ENCODE peak calls at places on chromosomes 6 and 20, in eight cellular contexts. P, R, C, U, B, F, N and T are unnamed samples.

GRCh38 chr20:4435210-4435609 is 286.5 kb upstream of the PRND start:
- DNase-seq in P (no peak), R (no peak), C (no peak), U (no peak), B (no peak), F (no peak), N (no peak), T (no peak)

GRCh38 chr20:36591854-36592641 is 13.5 kb upstream of the RAB5IF start:
- DNase-seq in P (peak), R (peak), C (peak), U (peak), B (no peak), F (no peak), N (peak), T (peak)

GRCh38 chr6:7249946-7250643 is 62.9 kb downstream of the SSR1 start:
- DNase-seq in P (no peak), R (no peak), C (no peak), U (no peak), B (no peak), F (no peak), N (no peak), T (no peak)

GRCh38 chr20:53901697-53902096 is 168.7 kb downstream of the BCAS1 start:
- DNase-seq in P (no peak), R (no peak), C (no peak), U (no peak), B (no peak), F (no peak), N (no peak), T (no peak)

GRCh38 chr6:157981132-157981394 is 600 bp upstream of the SYNJ2 start:
- DNase-seq in P (no peak), R (no peak), C (no peak), U (no peak), B (no peak), F (no peak), N (no peak), T (no peak)

GRCh38 chr6:134097114-134097707 is 44.8 kb upstream of the SLC2A12 start:
- DNase-seq in P (no peak), R (peak), C (peak), U (peak), B (peak), F (peak), N (peak), T (peak)

GRCh38 chr20:53939554-53940355 is 130.6 kb downstream of the BCAS1 start:
- DNase-seq in P (peak), R (peak), C (peak), U (peak), B (peak), F (no peak), N (peak), T (peak)

GRCh38 chr6:46011241-46012085 is 4.2 kb downstream of the CLIC5 start:
- DNase-seq in P (no peak), R (peak), C (peak), U (no peak), B (peak), F (no peak), N (peak), T (peak)

GRCh38 chr20:39631557-39631956 is 669.4 kb downstream of the DHX35 start:
- DNase-seq in P (no peak), R (peak), C (no peak), U (no peak), B (no peak), F (no peak), N (no peak), T (no peak)

GRCh38 chr20:25136643-25137559 is 55.0 kb upstream of the VSX1 start:
- DNase-seq in P (peak), R (peak), C (no peak), U (peak), B (no peak), F (no peak), N (no peak), T (no peak)

GRCh38 chr6:138692978-138693909 is 80.3 kb upstream of the CCDC28A start:
- DNase-seq in P (no peak), R (peak), C (peak), U (peak), B (peak), F (no peak), N (peak), T (no peak)

GRCh38 chr20:45044084-45044573 is 56.8 kb downstream of the KCNS1 start:
- DNase-seq in P (no peak), R (peak), C (no peak), U (peak), B (peak), F (no peak), N (no peak), T (peak)

GRCh38 chr20:49851234-49851755 is 38.7 kb downstream of the SLC9A8 start:
- DNase-seq in P (peak), R (no peak), C (no peak), U (no peak), B (no peak), F (no peak), N (no peak), T (no peak)

GRCh38 chr6:135230702-135231468 is 49.8 kb downstream of the MYB start:
- DNase-seq in P (no peak), R (no peak), C (no peak), U (no peak), B (no peak), F (no peak), N (no peak), T (no peak)

GRCh38 chr6:135830452-135830851 is 21.0 kb upstream of the PDE7B start:
- DNase-seq in P (no peak), R (peak), C (no peak), U (no peak), B (no peak), F (no peak), N (no peak), T (no peak)

GRCh38 chr6:155432293-155432692 is 23.3 kb downstream of the NOX3 start:
- DNase-seq in P (no peak), R (no peak), C (no peak), U (no peak), B (no peak), F (no peak), N (no peak), T (no peak)

GRCh38 chr6:163731215-163732013 is 316.9 kb downstream of the QKI start:
- DNase-seq in P (no peak), R (no peak), C (no peak), U (no peak), B (no peak), F (no peak), N (no peak), T (no peak)

GRCh38 chr6:140956567-140957306 is 1176.0 kb upstream of the GJE1 start:
- DNase-seq in P (no peak), R (peak), C (no peak), U (peak), B (no peak), F (no peak), N (no peak), T (no peak)

GRCh38 chr6:136962661-136963060 is 40.6 kb downstream of the SLC35D3 start:
- DNase-seq in P (no peak), R (no peak), C (no peak), U (peak), B (no peak), F (no peak), N (no peak), T (no peak)

GRCh38 chr6:36377594-36377993 is 9.9 kb downstream of the ETV7 start:
- DNase-seq in P (no peak), R (no peak), C (no peak), U (no peak), B (no peak), F (no peak), N (no peak), T (no peak)

GRCh38 chr20:61957961-61958715 is 107.5 kb downstream of the TAF4 start:
- DNase-seq in P (no peak), R (no peak), C (no peak), U (no peak), B (no peak), F (no peak), N (no peak), T (no peak)

GRCh38 chr6:34145161-34146020 is 496 bp downstream of the GRM4 start:
- DNase-seq in P (peak), R (no peak), C (peak), U (peak), B (no peak), F (no peak), N (peak), T (no peak)